ENCODE peak calls at places on chromosomes 2 and 18, in eight cellular contexts. One of them, this sample, is unnamed.

GRCh38 chr2:168545439-168546082 is 89.5 kb downstream of the CERS6 start:
- DNase-seq in NCI-H510A treated with DMSO at 0.1 percent for 48 hours: no peak
- DNase-seq in fibroblast of the conjunctiva: peak; percentile 52
- DNase-seq in NCI-H82: no peak
- DNase-seq in iris pigment epithelial cell: peak; percentile 96
- DNase-seq in MM.1S: no peak
- DNase-seq in sciatic nerve: no peak
- DNase-seq in stimulated activated naive CD4-positive, alpha-beta T cell: no peak
- DNase-seq in this sample: no peak

GRCh38 chr2:54429811-54430600 is 26.1 kb upstream of the SPTBN1 start:
- DNase-seq in NCI-H510A treated with DMSO at 0.1 percent for 48 hours: no peak
- DNase-seq in fibroblast of the conjunctiva: no peak
- DNase-seq in NCI-H82: no peak
- DNase-seq in iris pigment epithelial cell: no peak
- DNase-seq in MM.1S: no peak
- DNase-seq in sciatic nerve: no peak
- DNase-seq in stimulated activated naive CD4-positive, alpha-beta T cell: no peak
- DNase-seq in this sample: peak; percentile 9

GRCh38 chr2:46493971-46494250 is 14.5 kb downstream of the TMEM247 start:
- DNase-seq in NCI-H510A treated with DMSO at 0.1 percent for 48 hours: no peak
- DNase-seq in fibroblast of the conjunctiva: no peak
- DNase-seq in NCI-H82: no peak
- DNase-seq in iris pigment epithelial cell: no peak
- DNase-seq in MM.1S: no peak
- DNase-seq in sciatic nerve: no peak
- DNase-seq in stimulated activated naive CD4-positive, alpha-beta T cell: no peak
- DNase-seq in this sample: no peak

GRCh38 chr2:65300134-65300771 is 72.6 kb downstream of the ACTR2 start:
- DNase-seq in NCI-H510A treated with DMSO at 0.1 percent for 48 hours: no peak
- DNase-seq in fibroblast of the conjunctiva: peak; percentile 88
- DNase-seq in NCI-H82: no peak
- DNase-seq in iris pigment epithelial cell: peak; percentile 72
- DNase-seq in MM.1S: no peak
- DNase-seq in sciatic nerve: peak; percentile 81
- DNase-seq in stimulated activated naive CD4-positive, alpha-beta T cell: no peak
- DNase-seq in this sample: no peak

GRCh38 chr18:41532344-41533086 is 422.5 kb upstream of the PIK3C3 start:
- DNase-seq in NCI-H510A treated with DMSO at 0.1 percent for 48 hours: no peak
- DNase-seq in fibroblast of the conjunctiva: no peak
- DNase-seq in NCI-H82: peak; percentile 48
- DNase-seq in iris pigment epithelial cell: peak; percentile 22
- DNase-seq in MM.1S: no peak
- DNase-seq in sciatic nerve: no peak
- DNase-seq in stimulated activated naive CD4-positive, alpha-beta T cell: no peak
- DNase-seq in this sample: no peak

GRCh38 chr18:11665587-11665986 is 23.5 kb upstream of the GNAL start:
- DNase-seq in NCI-H510A treated with DMSO at 0.1 percent for 48 hours: peak; percentile 31
- DNase-seq in fibroblast of the conjunctiva: no peak
- DNase-seq in NCI-H82: no peak
- DNase-seq in iris pigment epithelial cell: no peak
- DNase-seq in MM.1S: no peak
- DNase-seq in sciatic nerve: no peak
- DNase-seq in stimulated activated naive CD4-positive, alpha-beta T cell: no peak
- DNase-seq in this sample: no peak

GRCh38 chr2:4445821-4446220 is 742.4 kb downstream of the DCDC2C start:
- DNase-seq in NCI-H510A treated with DMSO at 0.1 percent for 48 hours: no peak
- DNase-seq in fibroblast of the conjunctiva: no peak
- DNase-seq in NCI-H82: no peak
- DNase-seq in iris pigment epithelial cell: no peak
- DNase-seq in MM.1S: no peak
- DNase-seq in sciatic nerve: no peak
- DNase-seq in stimulated activated naive CD4-positive, alpha-beta T cell: no peak
- DNase-seq in this sample: no peak

GRCh38 chr18:44536041-44536440 is 144.6 kb upstream of the SETBP1 start:
- DNase-seq in NCI-H510A treated with DMSO at 0.1 percent for 48 hours: no peak
- DNase-seq in fibroblast of the conjunctiva: peak; percentile 69
- DNase-seq in NCI-H82: no peak
- DNase-seq in iris pigment epithelial cell: peak; percentile 44
- DNase-seq in MM.1S: no peak
- DNase-seq in sciatic nerve: no peak
- DNase-seq in stimulated activated naive CD4-positive, alpha-beta T cell: no peak
- DNase-seq in this sample: no peak

GRCh38 chr2:232592687-232593407 is 40.6 kb upstream of the EFHD1 start:
- DNase-seq in NCI-H510A treated with DMSO at 0.1 percent for 48 hours: no peak
- DNase-seq in fibroblast of the conjunctiva: peak; percentile 46
- DNase-seq in NCI-H82: no peak
- DNase-seq in iris pigment epithelial cell: peak; percentile 92
- DNase-seq in MM.1S: peak; percentile 9
- DNase-seq in sciatic nerve: no peak
- DNase-seq in stimulated activated naive CD4-positive, alpha-beta T cell: no peak
- DNase-seq in this sample: no peak

GRCh38 chr2:188322569-188323531 is 31.2 kb downstream of the GULP1 start:
- DNase-seq in NCI-H510A treated with DMSO at 0.1 percent for 48 hours: no peak
- DNase-seq in fibroblast of the conjunctiva: no peak
- DNase-seq in NCI-H82: peak; percentile 35
- DNase-seq in iris pigment epithelial cell: peak; percentile 81
- DNase-seq in MM.1S: no peak
- DNase-seq in sciatic nerve: no peak
- DNase-seq in stimulated activated naive CD4-positive, alpha-beta T cell: no peak
- DNase-seq in this sample: no peak

GRCh38 chr2:231692847-231693246 is 15.5 kb upstream of the PTMA start:
- DNase-seq in NCI-H510A treated with DMSO at 0.1 percent for 48 hours: no peak
- DNase-seq in fibroblast of the conjunctiva: no peak
- DNase-seq in NCI-H82: no peak
- DNase-seq in iris pigment epithelial cell: no peak
- DNase-seq in MM.1S: no peak
- DNase-seq in sciatic nerve: no peak
- DNase-seq in stimulated activated naive CD4-positive, alpha-beta T cell: no peak
- DNase-seq in this sample: no peak

GRCh38 chr2:27123302-27124150 is at the start of gene ABHD1:
- DNase-seq in NCI-H510A treated with DMSO at 0.1 percent for 48 hours: peak; percentile 24
- DNase-seq in fibroblast of the conjunctiva: no peak
- DNase-seq in NCI-H82: peak; percentile 51
- DNase-seq in iris pigment epithelial cell: no peak
- DNase-seq in MM.1S: peak; percentile 60
- DNase-seq in sciatic nerve: peak; percentile 81
- DNase-seq in stimulated activated naive CD4-positive, alpha-beta T cell: peak; percentile 16
- DNase-seq in this sample: peak; percentile 38

GRCh38 chr2:9336534-9337354 is 86.6 kb downstream of the ITGB1BP1 start:
- DNase-seq in NCI-H510A treated with DMSO at 0.1 percent for 48 hours: peak; percentile 93
- DNase-seq in fibroblast of the conjunctiva: peak; percentile 93
- DNase-seq in NCI-H82: peak; percentile 93
- DNase-seq in iris pigment epithelial cell: peak; percentile 97
- DNase-seq in MM.1S: no peak
- DNase-seq in sciatic nerve: peak; percentile 79
- DNase-seq in stimulated activated naive CD4-positive, alpha-beta T cell: no peak
- DNase-seq in this sample: no peak

GRCh38 chr2:27711804-27712203 is 48.1 kb downstream of the SLC4A1AP start:
- DNase-seq in NCI-H510A treated with DMSO at 0.1 percent for 48 hours: no peak
- DNase-seq in fibroblast of the conjunctiva: no peak
- DNase-seq in NCI-H82: no peak
- DNase-seq in iris pigment epithelial cell: no peak
- DNase-seq in MM.1S: no peak
- DNase-seq in sciatic nerve: no peak
- DNase-seq in stimulated activated naive CD4-positive, alpha-beta T cell: no peak
- DNase-seq in this sample: no peak

GRCh38 chr2:19949071-19949470 is 40.8 kb downstream of the WDR35 start:
- DNase-seq in NCI-H510A treated with DMSO at 0.1 percent for 48 hours: no peak
- DNase-seq in fibroblast of the conjunctiva: peak; percentile 8
- DNase-seq in NCI-H82: no peak
- DNase-seq in iris pigment epithelial cell: peak; percentile 65
- DNase-seq in MM.1S: no peak
- DNase-seq in sciatic nerve: no peak
- DNase-seq in stimulated activated naive CD4-positive, alpha-beta T cell: no peak
- DNase-seq in this sample: no peak

GRCh38 chr2:124267821-124268220 is 242.7 kb downstream of the CNTNAP5 start:
- DNase-seq in NCI-H510A treated with DMSO at 0.1 percent for 48 hours: no peak
- DNase-seq in fibroblast of the conjunctiva: peak; percentile 22
- DNase-seq in NCI-H82: no peak
- DNase-seq in iris pigment epithelial cell: no peak
- DNase-seq in MM.1S: no peak
- DNase-seq in sciatic nerve: no peak
- DNase-seq in stimulated activated naive CD4-positive, alpha-beta T cell: no peak
- DNase-seq in this sample: no peak

GRCh38 chr2:126657146-126657635 is 1.2 kb downstream of the GYPC start:
- DNase-seq in NCI-H510A treated with DMSO at 0.1 percent for 48 hours: no peak
- DNase-seq in fibroblast of the conjunctiva: peak; percentile 74
- DNase-seq in NCI-H82: no peak
- DNase-seq in iris pigment epithelial cell: peak; percentile 93
- DNase-seq in MM.1S: peak; percentile 36
- DNase-seq in sciatic nerve: no peak
- DNase-seq in stimulated activated naive CD4-positive, alpha-beta T cell: peak; percentile 66
- DNase-seq in this sample: peak; percentile 62

This sample was measured in GM12865.